ENCODE peak calls at places on chromosomes 3 and 15, in four cellular contexts. V is K562, Z is GM12878, G is HL-60. F is an unnamed sample.

GRCh38 chr3:81468385-81468784 is 293.1 kb downstream of the GBE1 start:
- DNase-seq in V (no peak), Z (no peak), G (no peak), F (no peak)

GRCh38 chr15:68307131-68307928 is 29.8 kb downstream of the FEM1B start:
- DNase-seq in V (no peak), Z (no peak), G (no peak), F (no peak)

GRCh38 chr3:126870608-126871210 is 112.2 kb upstream of the PLXNA1 start:
- DNase-seq in V (no peak), Z (no peak), G (no peak), F (no peak)

GRCh38 chr15:51298656-51299055 is 39.7 kb downstream of the CYP19A1 start:
- DNase-seq in V (no peak), Z (no peak), G (no peak), F (no peak)

GRCh38 chr3:170942011-170942410 is 33.6 kb upstream of the EIF5A2 start:
- DNase-seq in V (no peak), Z (no peak), G (no peak), F (no peak)

GRCh38 chr15:90232941-90233700 is 620 bp downstream of the CIB1 start:
- DNase-seq in V (peak; percentile 81), Z (no peak), G (peak; percentile 65), F (no peak)

GRCh38 chr3:127427169-127427655 is 139.4 kb upstream of the PRR20G start:
- DNase-seq in V (no peak), Z (no peak), G (no peak), F (no peak)

GRCh38 chr3:150236683-150237082 is 171.4 kb upstream of the TSC22D2 start:
- DNase-seq in V (no peak), Z (no peak), G (no peak), F (no peak)

GRCh38 chr3:113070226-113071220 is 79.7 kb downstream of the GTPBP8 start:
- DNase-seq in V (no peak), Z (no peak), G (no peak), F (no peak)

GRCh38 chr3:175273573-175273972 is 414.4 kb downstream of the NAALADL2 start:
- DNase-seq in V (no peak), Z (no peak), G (no peak), F (no peak)

GRCh38 chr3:52763466-52763865 is 7.3 kb downstream of the NEK4 start:
- DNase-seq in V (no peak), Z (no peak), G (no peak), F (no peak)

GRCh38 chr15:49370782-49371181 is 52.3 kb upstream of the FGF7 start:
- DNase-seq in V (peak; percentile 26), Z (no peak), G (no peak), F (no peak)

GRCh38 chr15:43256341-43256740 is 10.4 kb downstream of the TGM5 start:
- DNase-seq in V (no peak), Z (no peak), G (no peak), F (no peak)

GRCh38 chr3:98855811-98856400 is 45.6 kb downstream of the DCBLD2 start:
- DNase-seq in V (no peak), Z (no peak), G (no peak), F (no peak)

GRCh38 chr3:72976182-72976825 is 20.3 kb upstream of the PPP4R2 start:
- DNase-seq in V (no peak), Z (no peak), G (no peak), F (no peak)

GRCh38 chr3:119562307-119562961 is 3.0 kb upstream of the CD80 start:
- DNase-seq in V (no peak), Z (peak; percentile 95), G (peak; percentile 56), F (no peak)

GRCh38 chr15:90545095-90545494 is 15.4 kb downstream of the CRTC3 start:
- DNase-seq in V (no peak), Z (no peak), G (no peak), F (no peak)

GRCh38 chr15:48782911-48783310 is 28.0 kb downstream of the CEP152 start:
- DNase-seq in V (no peak), Z (no peak), G (no peak), F (no peak)

GRCh38 chr3:55873523-55874254 is 386.6 kb upstream of the WNT5A start:
- DNase-seq in V (no peak), Z (no peak), G (no peak), F (no peak)

GRCh38 chr15:56327721-56328502 is 37.3 kb upstream of the TEX9 start:
- DNase-seq in V (no peak), Z (no peak), G (peak; percentile 89), F (no peak)

GRCh38 chr15:36428102-36428845 is 151.2 kb upstream of the CDIN1 start:
- DNase-seq in V (peak; percentile 94), Z (no peak), G (no peak), F (no peak)

GRCh38 chr3:193656878-193657282 is 63.9 kb downstream of the OPA1 start:
- DNase-seq in V (peak; percentile 37), Z (no peak), G (no peak), F (no peak)

GRCh38 chr3:111695584-111696213 is 100.6 kb upstream of the ZBED2 start:
- DNase-seq in V (no peak), Z (no peak), G (no peak), F (no peak)

GRCh38 chr3:99325407-99325806 is 313.0 kb upstream of the COL8A1 start:
- DNase-seq in V (no peak), Z (no peak), G (no peak), F (no peak)

GRCh38 chr15:72203507-72203837 is 5.9 kb upstream of the GRAMD2A start:
- DNase-seq in V (no peak), Z (no peak), G (peak; percentile 10), F (no peak)

GRCh38 chr3:179463299-179463698 is 12.0 kb upstream of the GNB4 start:
- DNase-seq in V (no peak), Z (no peak), G (no peak), F (no peak)

GRCh38 chr15:57769266-57769665 is 62.8 kb downstream of the POLR2M start:
- DNase-seq in V (peak; percentile 7), Z (no peak), G (no peak), F (no peak)

GRCh38 chr3:187619461-187619860 is 50.7 kb downstream of the SST start:
- DNase-seq in V (no peak), Z (no peak), G (no peak), F (no peak)

GRCh38 chr3:9732080-9732752 is 681 bp downstream of the BRPF1 start:
- DNase-seq in V (peak; percentile 39), Z (no peak), G (no peak), F (peak; percentile 41)

GRCh38 chr15:38682861-38683260 is 118.2 kb upstream of the RASGRP1 start:
- DNase-seq in V (no peak), Z (no peak), G (no peak), F (no peak)

GRCh38 chr15:90087454-90088154 is 14.7 kb downstream of the IDH2 start:
- DNase-seq in V (peak; percentile 17), Z (no peak), G (peak; percentile 35), F (no peak)

GRCh38 chr3:138862924-138863775 is 28.4 kb upstream of the PIK3CB start:
- DNase-seq in V (peak; percentile 84), Z (no peak), G (no peak), F (no peak)

GRCh38 chr3:138861755-138862333 is 27.1 kb upstream of the PIK3CB start:
- DNase-seq in V (peak; percentile 42), Z (no peak), G (no peak), F (no peak)

GRCh38 chr3:138867996-138868395 is 33.3 kb upstream of the PIK3CB start:
- DNase-seq in V (no peak), Z (no peak), G (no peak), F (no peak)

GRCh38 chr3:138863776-138864113 is 29.0 kb upstream of the PIK3CB start:
- DNase-seq in V (no peak), Z (no peak), G (no peak), F (no peak)

DNA sequence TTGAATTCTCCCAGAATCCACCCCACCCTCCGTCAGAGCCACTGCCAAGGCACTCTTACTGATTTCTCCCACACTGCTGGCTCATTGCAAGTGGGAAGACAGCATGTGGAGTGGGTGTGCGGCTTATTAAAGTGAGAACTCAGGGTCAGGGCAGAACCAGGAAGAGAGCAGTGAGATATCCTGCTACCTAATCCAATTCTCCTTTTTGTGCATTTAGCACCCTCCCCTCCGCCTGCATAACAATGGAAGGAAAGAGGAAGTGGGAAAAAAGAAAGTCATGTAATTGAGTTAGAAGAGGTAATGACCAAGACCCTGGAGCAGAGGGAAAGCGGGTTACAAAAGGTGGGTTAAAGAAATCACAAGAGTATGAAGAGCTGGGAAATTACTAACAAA is 27.8 kb upstream of the PIK3CB start:
- DNase-seq in V (peak; percentile 44), Z (no peak), G (no peak), F (no peak)
- TF ChIP-seq POLR2AphosphoS5 in V (no peak), Z (no peak), G (peak; percentile 39), F (no peak)

GRCh38 chr15:67196222-67196621 is 58.2 kb downstream of the AAGAB start:
- DNase-seq in V (no peak), Z (no peak), G (no peak), F (no peak)

GRCh38 chr15:67198157-67198754 is 56.2 kb downstream of the AAGAB start:
- DNase-seq in V (no peak), Z (peak; percentile 28), G (no peak), F (no peak)

GRCh38 chr15:67196672-67197363 is 57.6 kb downstream of the AAGAB start:
- DNase-seq in V (no peak), Z (no peak), G (no peak), F (no peak)

GRCh38 chr15:67195305-67195704 is 59.2 kb downstream of the AAGAB start:
- DNase-seq in V (no peak), Z (no peak), G (no peak), F (no peak)

GRCh38 chr15:67197364-67197695 is 57.1 kb downstream of the AAGAB start:
- DNase-seq in V (no peak), Z (no peak), G (no peak), F (no peak)
- TF ChIP-seq SPI1 in V (no peak), Z (no peak), G (no peak), F (no peak)

DNA sequence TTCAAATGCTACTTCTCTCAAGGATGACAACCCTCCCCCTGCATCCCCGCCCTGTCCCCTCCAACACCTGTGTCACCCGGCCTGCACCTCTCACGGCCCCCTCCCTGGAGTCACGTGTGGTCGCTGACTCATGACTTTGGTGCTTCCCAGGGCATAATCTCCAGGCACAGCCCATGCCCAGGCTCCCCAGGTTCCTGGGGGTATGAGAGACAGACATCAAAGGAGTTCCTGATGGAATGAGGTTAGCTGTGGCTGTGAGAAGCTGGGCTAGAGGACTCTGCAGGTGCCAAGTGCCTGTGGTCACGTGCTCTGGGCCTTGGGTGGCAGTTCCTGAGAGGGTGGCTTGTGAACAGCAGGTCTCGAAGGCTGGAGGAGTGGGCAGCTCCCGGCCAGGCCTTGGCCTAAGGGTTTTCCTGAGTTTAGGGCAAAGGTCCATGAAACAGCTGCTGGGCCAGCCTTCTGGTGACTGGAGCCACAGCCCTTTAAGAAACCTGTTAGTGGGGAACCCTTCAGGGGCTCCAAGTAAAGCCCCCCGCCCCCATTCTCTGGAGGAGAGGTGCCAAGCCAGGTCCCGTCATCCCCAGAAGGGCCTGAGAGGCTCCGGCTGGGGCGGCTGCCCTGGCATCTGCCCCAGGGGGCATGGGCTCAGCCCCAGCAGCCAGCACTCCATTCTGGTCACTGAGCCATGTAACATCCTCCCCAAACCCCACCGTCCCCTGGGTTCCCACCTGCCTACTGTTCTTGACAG is 230.0 kb downstream of the XXYLT1 start:
- DNase-seq in V (no peak), Z (no peak), G (no peak), F (no peak)
- TF ChIP-seq POLR2AphosphoS5 in V (no peak), Z (no peak), G (no peak), F (no peak)

GRCh38 chr3:41893977-41894376 is 67.9 kb downstream of the ULK4 start:
- DNase-seq in V (peak; percentile 52), Z (no peak), G (no peak), F (no peak)
- TF ChIP-seq SPI1 in V (no peak), Z (no peak), G (no peak), F (no peak)

GRCh38 chr3:40414270-40414669 is 27.3 kb downstream of the ENTPD3 start:
- DNase-seq in V (no peak), Z (no peak), G (no peak), F (no peak)
- TF ChIP-seq POLR2AphosphoS5 in V (no peak), Z (no peak), G (no peak), F (no peak)

F was measured in GM12891.